ENCODE peak calls at places on chromosomes 12 and 14, in four cellular contexts. L, U, E and X are unnamed samples.

GRCh38 chr12:24681570-24681969 is 267.3 kb downstream of the BCAT1 start:
- DNase-seq in L (no peak), U (no peak), E (no peak), X (no peak)

GRCh38 chr12:105469182-105469581 is 138.7 kb downstream of the C12orf75 start:
- DNase-seq in L (no peak), U (no peak), E (no peak), X (no peak)

GRCh38 chr14:91154851-91155625 is 41.2 kb downstream of the DGLUCY start:
- DNase-seq in L (peak), U (peak), E (no peak), X (peak)

GRCh38 chr14:69687963-69688649 is 76.7 kb downstream of the SUSD6 start:
- DNase-seq in L (no peak), U (peak), E (peak), X (no peak)

GRCh38 chr12:6662602-6662905 is 365 bp downstream of the ING4 start:
- DNase-seq in L (peak), U (peak), E (no peak), X (no peak)

GRCh38 chr12:89756638-89757321 is 48.1 kb upstream of the ATP2B1 start:
- DNase-seq in L (peak), U (no peak), E (peak), X (peak)

GRCh38 chr14:104370256-104370870 is 209.2 kb upstream of the C14orf180 start:
- DNase-seq in L (no peak), U (peak), E (peak), X (peak)

GRCh38 chr14:105861985-105862465 is 335.6 kb downstream of the TMEM121 start:
- DNase-seq in L (no peak), U (no peak), E (no peak), X (no peak)

GRCh38 chr14:99320105-99320572 is 48.1 kb upstream of the BCL11B start:
- DNase-seq in L (peak), U (peak), E (peak), X (peak)

GRCh38 chr12:71092290-71092689 is 65.5 kb downstream of the TSPAN8 start:
- DNase-seq in L (no peak), U (no peak), E (no peak), X (peak)

GRCh38 chr12:96006727-96007126 is 10.6 kb upstream of the HAL start:
- DNase-seq in L (no peak), U (no peak), E (no peak), X (no peak)

GRCh38 chr14:90336985-90337384 is 5.2 kb upstream of the NRDE2 start:
- DNase-seq in L (no peak), U (no peak), E (no peak), X (no peak)

GRCh38 chr12:92467886-92468285 is 234.9 kb upstream of the PLEKHG7 start:
- DNase-seq in L (no peak), U (no peak), E (no peak), X (no peak)

GRCh38 chr12:7667025-7667575 is 1.4 kb upstream of the APOBEC1 start:
- DNase-seq in L (no peak), U (no peak), E (peak), X (peak)

GRCh38 chr12:89153341-89153740 is 199.0 kb downstream of the DUSP6 start:
- DNase-seq in L (no peak), U (no peak), E (no peak), X (no peak)

GRCh38 chr12:110846615-110847566 is at the start of gene CCDC63:
- DNase-seq in L (peak), U (peak), E (peak), X (peak)

GRCh38 chr14:91139776-91140175 is 25.9 kb downstream of the DGLUCY start:
- DNase-seq in L (no peak), U (no peak), E (no peak), X (no peak)

GRCh38 chr14:80872645-80873044 is 68.9 kb downstream of the CEP128 start:
- DNase-seq in L (no peak), U (no peak), E (no peak), X (no peak)

GRCh38 chr14:67652189-67652588 is 22.2 kb downstream of the VTI1B start:
- DNase-seq in L (no peak), U (no peak), E (no peak), X (no peak)

GRCh38 chr12:6970096-6970527 is 352 bp downstream of the PHB2 start:
- DNase-seq in L (no peak), U (no peak), E (peak), X (no peak)

GRCh38 chr14:90140956-90141316 is 79.1 kb downstream of the KCNK13 start:
- DNase-seq in L (no peak), U (no peak), E (no peak), X (no peak)

GRCh38 chr14:58460772-58461171 is 33.3 kb downstream of the KIAA0586 start:
- DNase-seq in L (no peak), U (no peak), E (no peak), X (no peak)

GRCh38 chr12:49873361-49873934 is 30.3 kb downstream of the FAIM2 start:
- DNase-seq in L (no peak), U (no peak), E (no peak), X (no peak)

GRCh38 chr12:112964067-112964670 is 14.2 kb upstream of the OAS2 start:
- DNase-seq in L (no peak), U (no peak), E (no peak), X (no peak)

GRCh38 chr14:64478634-64479250 is 13.4 kb downstream of the AKAP5 start:
- DNase-seq in L (no peak), U (peak), E (no peak), X (no peak)

GRCh38 chr14:59483360-59483759 is 848 bp downstream of the L3HYPDH start:
- DNase-seq in L (peak), U (no peak), E (no peak), X (peak)

GRCh38 chr14:92458959-92459478 is 54.6 kb upstream of the RIN3 start:
- DNase-seq in L (no peak), U (no peak), E (no peak), X (no peak)

GRCh38 chr12:47337581-47337980 is 257.8 kb upstream of the AMIGO2 start:
- DNase-seq in L (no peak), U (no peak), E (no peak), X (no peak)

GRCh38 chr14:36663404-36664321 is 2.0 kb downstream of the PAX9 start:
- DNase-seq in L (no peak), U (no peak), E (no peak), X (no peak)

GRCh38 chr12:121365416-121366062 is 13.3 kb upstream of the ANAPC5 start:
- DNase-seq in L (no peak), U (peak), E (no peak), X (no peak)

GRCh38 chr12:81627336-81628189 is 131.6 kb downstream of the PPFIA2 start:
- DNase-seq in L (peak), U (peak), E (peak), X (peak)

GRCh38 chr12:93937812-93938211 is 210.6 kb upstream of the PLXNC1 start:
- DNase-seq in L (no peak), U (no peak), E (no peak), X (no peak)

DNA sequence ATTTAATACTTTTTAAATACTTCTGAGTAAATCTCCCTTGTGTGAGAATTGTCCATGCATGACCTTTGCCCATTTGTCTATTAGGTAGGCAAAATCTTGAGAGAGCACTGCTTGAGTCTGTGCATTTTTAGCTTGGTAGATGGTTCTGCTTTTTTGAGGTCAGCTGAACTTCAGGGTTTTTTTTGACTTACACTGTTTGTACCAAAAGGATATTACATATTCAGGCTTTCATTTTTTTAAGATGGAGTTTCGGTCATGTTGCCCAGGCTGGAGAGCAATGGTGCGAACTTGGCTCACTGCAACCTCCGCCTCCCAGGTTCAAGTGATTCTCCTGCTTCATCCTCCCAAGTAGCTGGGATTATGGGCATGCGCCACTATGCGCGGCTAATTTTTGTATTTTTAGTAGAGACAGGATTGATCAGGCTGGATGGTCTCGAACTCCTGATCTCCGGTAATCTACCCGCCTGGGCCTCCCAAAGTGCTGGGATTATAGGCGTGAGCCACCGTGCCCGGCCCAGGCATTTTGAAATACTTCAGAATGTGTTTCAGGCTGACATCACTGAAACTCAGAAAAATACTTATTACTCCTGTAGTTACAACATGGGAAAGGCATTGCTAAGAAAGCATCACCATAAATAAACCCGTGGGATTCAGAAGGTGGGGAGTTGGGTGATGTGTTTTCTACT is 11.1 kb downstream of the RASSF3 start:
- DNase-seq in L (no peak), U (no peak), E (no peak), X (no peak)
- TF ChIP-seq ELF1 in L (no peak), U (no peak), E (no peak), X (no peak)

GRCh38 chr14:60734465-60735242 is at the start of gene MNAT1:
- DNase-seq in L (peak), U (peak), E (peak), X (peak)
- H3K27ac ChIP-seq in L (peak), U (peak), E (peak), X (peak)

GRCh38 chr12:13088503-13088902 is 15.0 kb downstream of the GSG1 start:
- DNase-seq in L (no peak), U (no peak), E (no peak), X (no peak)
- TF ChIP-seq ELF1 in L (no peak), U (no peak), E (no peak), X (no peak)

GRCh38 chr12:119714614-119715267 is 46.8 kb downstream of the PRKAB1 start:
- DNase-seq in L (no peak), U (no peak), E (no peak), X (no peak)

GRCh38 chr12:119715268-119715620 is 47.3 kb downstream of the PRKAB1 start:
- DNase-seq in L (no peak), U (no peak), E (peak), X (no peak)

GRCh38 chr12:119711693-119712092 is 43.8 kb downstream of the PRKAB1 start:
- DNase-seq in L (no peak), U (no peak), E (no peak), X (no peak)

GRCh38 chr12:119712721-119713120 is 44.8 kb downstream of the PRKAB1 start:
- DNase-seq in L (no peak), U (no peak), E (no peak), X (no peak)

DNA sequence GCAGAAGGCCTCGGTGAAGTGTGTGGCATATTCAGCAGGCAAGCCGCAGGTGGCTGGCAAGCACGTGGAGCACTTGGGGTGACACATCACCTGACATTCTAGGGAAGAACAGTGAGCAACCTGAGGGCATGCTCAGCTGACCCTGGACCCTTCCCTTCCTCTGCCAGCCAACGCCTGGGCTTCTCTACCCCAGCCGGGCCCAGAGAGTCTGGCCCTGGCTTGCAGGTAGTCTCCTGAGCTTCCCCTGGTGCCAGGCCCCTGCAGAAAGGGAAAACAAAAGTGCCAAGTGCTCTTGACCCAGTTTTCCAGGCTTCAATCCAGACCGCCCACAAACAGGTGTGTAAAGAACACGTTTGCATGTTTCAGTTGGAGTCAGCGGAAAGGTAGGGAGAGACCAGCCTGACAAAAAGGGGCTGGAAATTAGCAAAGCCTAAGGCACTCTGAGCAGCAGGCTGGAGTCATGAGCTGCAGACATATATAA is 45.7 kb downstream of the PRKAB1 start:
- DNase-seq in L (no peak), U (no peak), E (no peak), X (no peak)
- H3K27ac ChIP-seq in L (no peak), U (no peak), E (no peak), X (no peak)

GRCh38 chr12:91007531-91008290 is 2.9 kb upstream of the EPYC start:
- DNase-seq in L (no peak), U (no peak), E (no peak), X (no peak)
- TF ChIP-seq ELF1 in L (no peak), U (no peak), E (no peak), X (no peak)

DNA sequence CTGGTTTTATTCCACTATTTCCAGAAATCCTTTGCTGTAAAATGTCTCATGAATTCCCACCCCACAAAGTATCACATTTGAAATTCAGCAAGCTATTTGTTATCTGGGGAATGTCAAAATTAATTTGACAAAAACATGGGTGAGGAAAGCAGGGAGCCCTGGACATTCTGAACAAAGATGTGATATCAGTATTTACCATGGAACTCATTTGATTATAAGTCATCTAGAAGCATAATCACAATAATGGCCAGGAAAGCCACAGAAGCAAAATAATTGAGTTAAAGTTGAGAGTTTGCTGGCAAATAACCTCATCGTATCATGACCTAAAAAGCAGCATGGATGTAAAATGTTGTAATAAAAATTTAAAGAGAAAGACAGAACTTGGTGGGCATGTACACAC is 96.1 kb downstream of the ANO6 start:
- DNase-seq in L (no peak), U (peak), E (no peak), X (no peak)
- H3K27ac ChIP-seq in L (no peak), U (peak), E (no peak), X (no peak)

GRCh38 chr14:75070383-75070782 is 942 bp downstream of the ZC2HC1C start:
- DNase-seq in L (peak), U (no peak), E (no peak), X (no peak)

GRCh38 chr14:75067212-75067611 is 2.2 kb upstream of the ZC2HC1C start:
- DNase-seq in L (no peak), U (no peak), E (no peak), X (no peak)

GRCh38 chr14:75069021-75069810 is at the start of gene ZC2HC1C:
- DNase-seq in L (peak), U (peak), E (peak), X (peak)

GRCh38 chr14:75069811-75070145 is 337 bp downstream of the ZC2HC1C start:
- DNase-seq in L (no peak), U (no peak), E (peak), X (no peak)

GRCh38 chr14:75068294-75069020 is 984 bp upstream of the ZC2HC1C start:
- DNase-seq in L (peak), U (peak), E (no peak), X (no peak)
- TF ChIP-seq ELF1 in L (peak), U (no peak), E (no peak), X (no peak)